ENCODE peak calls at places on chromosome 7, in four cellular contexts. One of them, this sample, is unnamed.

GRCh38 chr7:36036590-36036989 is 116.5 kb upstream of the EEPD1 start:
- DNase-seq in BE2C: peak; percentile 70
- DNase-seq in NT2/D1: no peak
- DNase-seq in CD8-positive, alpha-beta memory T cell: no peak
- DNase-seq in this sample: no peak

GRCh38 chr7:22372863-22373262 is 15.9 kb upstream of the RAPGEF5 start:
- DNase-seq in BE2C: no peak
- DNase-seq in NT2/D1: no peak
- DNase-seq in CD8-positive, alpha-beta memory T cell: no peak
- DNase-seq in this sample: no peak

GRCh38 chr7:179209-179681 is 13.1 kb upstream of the FAM20C start:
- DNase-seq in BE2C: no peak
- DNase-seq in NT2/D1: no peak
- DNase-seq in CD8-positive, alpha-beta memory T cell: no peak
- DNase-seq in this sample: no peak

GRCh38 chr7:112587504-112587903 is 106.7 kb downstream of the LSMEM1 start:
- DNase-seq in BE2C: no peak
- DNase-seq in NT2/D1: no peak
- DNase-seq in CD8-positive, alpha-beta memory T cell: no peak
- DNase-seq in this sample: no peak

GRCh38 chr7:114928060-114928459 is 6.2 kb downstream of the MDFIC start:
- DNase-seq in BE2C: no peak
- DNase-seq in NT2/D1: no peak
- DNase-seq in CD8-positive, alpha-beta memory T cell: no peak
- DNase-seq in this sample: no peak

GRCh38 chr7:27172823-27173411 is 1.2 kb downstream of the HOXA10 start:
- DNase-seq in BE2C: no peak
- DNase-seq in NT2/D1: no peak
- DNase-seq in CD8-positive, alpha-beta memory T cell: no peak
- DNase-seq in this sample: peak; percentile 69

GRCh38 chr7:95723583-95724180 is 48.7 kb upstream of the DYNC1I1 start:
- DNase-seq in BE2C: peak; percentile 71
- DNase-seq in NT2/D1: peak; percentile 65
- DNase-seq in CD8-positive, alpha-beta memory T cell: no peak
- DNase-seq in this sample: peak; percentile 58

GRCh38 chr7:157710396-157710795 is 373.6 kb downstream of the DNAJB6 start:
- DNase-seq in BE2C: no peak
- DNase-seq in NT2/D1: no peak
- DNase-seq in CD8-positive, alpha-beta memory T cell: no peak
- DNase-seq in this sample: no peak

GRCh38 chr7:151038951-151039849 is 9.1 kb upstream of the ASIC3 start:
- DNase-seq in BE2C: peak; percentile 92
- DNase-seq in NT2/D1: no peak
- DNase-seq in CD8-positive, alpha-beta memory T cell: peak; percentile 29
- DNase-seq in this sample: no peak

GRCh38 chr7:17406756-17407155 is 108.3 kb downstream of the AHR start:
- DNase-seq in BE2C: no peak
- DNase-seq in NT2/D1: no peak
- DNase-seq in CD8-positive, alpha-beta memory T cell: no peak
- DNase-seq in this sample: no peak

GRCh38 chr7:136369225-136369624 is 392.1 kb upstream of the MTPN start:
- DNase-seq in BE2C: no peak
- DNase-seq in NT2/D1: no peak
- DNase-seq in CD8-positive, alpha-beta memory T cell: no peak
- DNase-seq in this sample: no peak

GRCh38 chr7:158923928-158924511 is 67.7 kb downstream of the DYNC2I1 start:
- DNase-seq in BE2C: no peak
- DNase-seq in NT2/D1: no peak
- DNase-seq in CD8-positive, alpha-beta memory T cell: no peak
- DNase-seq in this sample: no peak

GRCh38 chr7:78326870-78327269 is 528.3 kb downstream of the PHTF2 start:
- DNase-seq in BE2C: no peak
- DNase-seq in NT2/D1: no peak
- DNase-seq in CD8-positive, alpha-beta memory T cell: no peak
- DNase-seq in this sample: no peak

GRCh38 chr7:98760201-98760651 is 109.6 kb downstream of the TMEM130 start:
- DNase-seq in BE2C: no peak
- DNase-seq in NT2/D1: no peak
- DNase-seq in CD8-positive, alpha-beta memory T cell: no peak
- DNase-seq in this sample: no peak

GRCh38 chr7:92461027-92462003 is 14.0 kb downstream of the GATAD1 start:
- DNase-seq in BE2C: peak; percentile 50
- DNase-seq in NT2/D1: no peak
- DNase-seq in CD8-positive, alpha-beta memory T cell: no peak
- DNase-seq in this sample: peak; percentile 63

GRCh38 chr7:2213551-2214215 is 19.1 kb downstream of the MAD1L1 start:
- DNase-seq in BE2C: no peak
- DNase-seq in NT2/D1: no peak
- DNase-seq in CD8-positive, alpha-beta memory T cell: no peak
- DNase-seq in this sample: peak; percentile 49

GRCh38 chr7:2215851-2216250 is 16.9 kb downstream of the MAD1L1 start:
- DNase-seq in BE2C: no peak
- DNase-seq in NT2/D1: no peak
- DNase-seq in CD8-positive, alpha-beta memory T cell: no peak
- DNase-seq in this sample: peak; percentile 50

GRCh38 chr7:2212906-2213305 is 19.8 kb downstream of the MAD1L1 start:
- DNase-seq in BE2C: no peak
- DNase-seq in NT2/D1: no peak
- DNase-seq in CD8-positive, alpha-beta memory T cell: no peak
- DNase-seq in this sample: no peak

GRCh38 chr7:2217206-2217605 is 15.5 kb downstream of the MAD1L1 start:
- DNase-seq in BE2C: no peak
- DNase-seq in NT2/D1: no peak
- DNase-seq in CD8-positive, alpha-beta memory T cell: no peak
- DNase-seq in this sample: no peak

GRCh38 chr7:2214636-2215035 is 18.1 kb downstream of the MAD1L1 start:
- DNase-seq in BE2C: no peak
- DNase-seq in NT2/D1: no peak
- DNase-seq in CD8-positive, alpha-beta memory T cell: no peak
- DNase-seq in this sample: no peak
- H3K36me3 ChIP-seq in BE2C: peaks cover 71% of the 10 kb centered on the region
- H3K36me3 ChIP-seq in NT2/D1: peaks cover 97% of the 10 kb centered on the region
- H3K36me3 ChIP-seq in CD8-positive, alpha-beta memory T cell: peaks cover 3% of the 10 kb centered on the region
- H3K36me3 ChIP-seq in this sample: peaks cover 42% of the 10 kb centered on the region

DNA sequence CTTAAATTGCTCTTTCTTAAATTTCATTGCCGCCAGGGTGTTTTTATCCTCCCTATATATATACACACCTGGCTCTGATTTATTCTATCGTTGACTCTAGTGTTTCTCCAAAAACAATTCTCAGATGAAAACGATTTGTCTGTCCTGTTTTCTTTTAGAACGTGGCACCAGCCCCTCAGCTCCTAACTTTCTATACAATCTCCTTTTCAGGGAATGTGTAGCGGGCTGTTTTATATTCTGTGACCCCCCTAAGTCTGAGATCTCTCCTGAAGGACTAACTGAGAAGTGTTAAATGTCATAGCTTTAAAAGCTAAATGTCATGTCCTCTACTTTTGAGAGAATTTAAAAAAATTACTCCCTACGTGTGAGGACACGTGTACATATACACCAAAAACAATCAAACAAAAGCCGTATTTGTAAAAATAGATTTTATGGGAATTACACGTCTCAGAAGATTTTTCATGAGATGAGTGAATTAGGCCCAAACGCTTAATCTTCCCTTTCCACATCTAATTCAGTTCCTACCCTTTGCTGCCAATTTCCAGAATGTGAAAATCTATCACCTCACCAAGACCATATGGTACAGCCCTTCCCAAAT is 791 bp upstream of the CTTNBP2 start:
- DNase-seq in BE2C: no peak
- DNase-seq in NT2/D1: no peak
- DNase-seq in CD8-positive, alpha-beta memory T cell: no peak
- DNase-seq in this sample: no peak
- H3K4me3 ChIP-seq in BE2C: no peak overlapping the region
- H3K4me3 ChIP-seq in NT2/D1: peak overlapping the region; percentile 75
- H3K4me3 ChIP-seq in CD8-positive, alpha-beta memory T cell: no peak overlapping the region
- H3K4me3 ChIP-seq in this sample: peak overlapping the region; percentile 81

GRCh38 chr7:107946881-107947280 is 55.9 kb downstream of the DLD start:
- DNase-seq in BE2C: no peak
- DNase-seq in NT2/D1: no peak
- DNase-seq in CD8-positive, alpha-beta memory T cell: no peak
- DNase-seq in this sample: no peak

GRCh38 chr7:107951172-107951787 is 51.7 kb downstream of the LAMB1 start:
- DNase-seq in BE2C: no peak
- DNase-seq in NT2/D1: no peak
- DNase-seq in CD8-positive, alpha-beta memory T cell: no peak
- DNase-seq in this sample: no peak

GRCh38 chr7:107946451-107946850 is 55.5 kb downstream of the DLD start:
- DNase-seq in BE2C: no peak
- DNase-seq in NT2/D1: no peak
- DNase-seq in CD8-positive, alpha-beta memory T cell: no peak
- DNase-seq in this sample: no peak

GRCh38 chr7:107949443-107949935 is 53.5 kb downstream of the LAMB1 start:
- DNase-seq in BE2C: no peak
- DNase-seq in NT2/D1: no peak
- DNase-seq in CD8-positive, alpha-beta memory T cell: no peak
- DNase-seq in this sample: no peak

GRCh38 chr7:107948645-107949442 is 54.1 kb downstream of the LAMB1 start:
- DNase-seq in BE2C: no peak
- DNase-seq in NT2/D1: no peak
- DNase-seq in CD8-positive, alpha-beta memory T cell: no peak
- DNase-seq in this sample: no peak
- H3K36me3 ChIP-seq in BE2C: peaks cover 98% of the 10 kb centered on the region
- H3K36me3 ChIP-seq in NT2/D1: peaks cover 90% of the 10 kb centered on the region
- H3K36me3 ChIP-seq in CD8-positive, alpha-beta memory T cell: no peaks in the 10 kb centered on the region
- H3K36me3 ChIP-seq in this sample: peaks cover 6% of the 10 kb centered on the region

GRCh38 chr7:45027774-45028114 is 27.7 kb downstream of the CCM2 start:
- DNase-seq in BE2C: no peak
- DNase-seq in NT2/D1: no peak
- DNase-seq in CD8-positive, alpha-beta memory T cell: no peak
- DNase-seq in this sample: no peak
- H3K4me3 ChIP-seq in BE2C: no peak overlapping the region
- H3K4me3 ChIP-seq in NT2/D1: no peak overlapping the region
- H3K4me3 ChIP-seq in CD8-positive, alpha-beta memory T cell: peak overlapping the region; percentile 100
- H3K4me3 ChIP-seq in this sample: no peak overlapping the region

DNA sequence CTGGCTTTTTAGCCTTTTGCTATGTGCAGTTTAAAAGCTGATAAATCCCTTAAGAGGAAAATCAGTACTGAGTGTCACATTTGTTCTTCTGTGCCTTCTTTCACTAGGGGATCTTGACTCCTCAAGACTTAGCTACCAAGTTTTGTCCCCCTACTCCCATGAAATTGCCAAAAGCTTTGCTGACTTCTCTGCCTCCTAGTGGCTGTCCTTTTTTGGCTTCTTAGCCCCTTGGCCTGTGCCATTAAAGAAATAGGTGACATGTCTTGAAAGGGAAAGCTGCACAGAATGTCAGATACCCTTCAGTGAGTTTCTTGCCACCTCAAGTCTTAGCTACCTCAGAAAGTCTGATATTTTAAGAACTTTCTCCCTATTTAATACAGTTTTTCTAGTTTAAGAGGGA is 10.5 kb downstream of the MKLN1 start:
- DNase-seq in BE2C: no peak
- DNase-seq in NT2/D1: no peak
- DNase-seq in CD8-positive, alpha-beta memory T cell: no peak
- DNase-seq in this sample: no peak
- H3K36me3 ChIP-seq in BE2C: peaks cover 10% of the 10 kb centered on the region
- H3K36me3 ChIP-seq in NT2/D1: no peaks in the 10 kb centered on the region
- H3K36me3 ChIP-seq in CD8-positive, alpha-beta memory T cell: no peaks in the 10 kb centered on the region
- H3K36me3 ChIP-seq in this sample: no peaks in the 10 kb centered on the region